ENCODE peak calls at places on chromosomes 6 and 20, in eight cellular contexts. K is stimulated activated CD4-positive, alpha-beta T cell treated with anti-CD3 and anti-CD28 coated beads, Interleukin-4, amount 100 ng/mL, for 24 hours; P is AG09319; T is trophoblast cell; G is NCI-H1105 treated with DMSO at 0.1 percent for 48 hours; C is NCI-H82; Y is stimulated activated CD8-positive, alpha-beta memory T cell treated with anti-CD3 and anti-CD28 coated beads, Interleukin-4, amount 100 ng/mL, for 4 hours; A is dermis blood vessel endothelial cell. I is an unnamed sample.

GRCh38 chr20:10249048-10249770 is 30.6 kb downstream of the SNAP25 start:
- DNase-seq in Y (no peak), T (no peak), A (no peak), K (no peak), P (no peak), G (no peak), C (no peak), I (no peak)

GRCh38 chr6:148658701-148659100 is 88.1 kb upstream of the UST start:
- DNase-seq in T (no peak), Y (no peak), P (no peak), K (no peak), A (no peak), C (no peak), G (no peak), I (no peak)

GRCh38 chr6:33688451-33689147 is 22.9 kb downstream of the UQCC2 start:
- DNase-seq in T (no peak), C (no peak), A (no peak), K (no peak), G (no peak), P (no peak), Y (no peak), I (no peak)

GRCh38 chr6:147633191-147633590 is 124.7 kb downstream of the SAMD5 start:
- DNase-seq in K (no peak), A (no peak), C (no peak), Y (no peak), T (peak), G (no peak), P (no peak), I (no peak)

GRCh38 chr6:72286911-72287311 is 335.0 kb upstream of the KCNQ5 start:
- DNase-seq in C (no peak), T (no peak), P (peak), A (peak), G (no peak), Y (no peak), K (no peak), I (no peak)

GRCh38 chr6:16505711-16506362 is 255.4 kb downstream of the ATXN1 start:
- DNase-seq in C (no peak), K (no peak), Y (no peak), P (peak), A (no peak), T (no peak), G (no peak), I (no peak)

GRCh38 chr20:39310363-39311037 is 348.4 kb downstream of the DHX35 start:
- DNase-seq in A (no peak), Y (no peak), K (no peak), T (no peak), C (no peak), P (no peak), G (no peak), I (no peak)

GRCh38 chr6:70663881-70664466 is 3.7 kb upstream of the SMAP1 start:
- DNase-seq in T (no peak), K (no peak), Y (no peak), C (peak), G (no peak), A (no peak), P (no peak), I (peak)

GRCh38 chr6:160147146-160147536 is 25.5 kb downstream of the SLC22A1 start:
- DNase-seq in G (no peak), C (no peak), Y (no peak), P (no peak), A (no peak), T (no peak), K (no peak), I (no peak)

GRCh38 chr6:167647750-167648470 is 178.8 kb upstream of the AFDN start:
- DNase-seq in T (no peak), P (no peak), K (no peak), A (no peak), Y (no peak), G (no peak), C (no peak), I (no peak)

GRCh38 chr6:169800668-169801395 is 49.4 kb downstream of the ERMARD start:
- DNase-seq in K (no peak), T (no peak), G (no peak), P (no peak), C (peak), Y (no peak), A (no peak), I (no peak)

GRCh38 chr6:139777202-139777970 is 402.9 kb upstream of the CITED2 start:
- DNase-seq in T (no peak), C (peak), A (no peak), P (no peak), G (no peak), Y (no peak), K (no peak), I (peak)

I was measured in NCI-H524 treated with DMSO at 0.1 percent for 48 hours.